ENCODE peak calls at places on chromosomes 5 and 9, in ten cellular contexts. Z is NCI-H1105; N is small intestine; W is uterus; Q is activated naive CD4-positive, alpha-beta T cell; S is GM04504; B is breast epithelium; P is endothelial cell; G is SW480; T is foreskin keratinocyte. O is an unnamed sample.

GRCh38 chr9:129936222-129936621 is 101.0 kb downstream of the USP20 start:
- DNase-seq in S (no peak), B (no peak), Z (no peak), N (no peak), W (no peak), G (no peak), P (no peak), Q (no peak), T (no peak), O (no peak)

GRCh38 chr5:178323541-178323865 is 90.9 kb upstream of the PHYKPL start:
- DNase-seq in G (no peak), W (no peak), P (no peak), S (no peak), B (no peak), Q (no peak), T (no peak), Z (no peak), N (no peak), O (no peak)

GRCh38 chr5:125485003-125485641 is 738.7 kb upstream of the ZNF608 start:
- DNase-seq in B (peak), W (peak), T (peak), S (peak), N (peak), Z (peak), G (peak), P (no peak), Q (no peak), O (peak)

GRCh38 chr5:82494942-82495341 is 216.8 kb upstream of the RPS23 start:
- DNase-seq in Z (no peak), P (no peak), G (no peak), Q (no peak), B (no peak), N (no peak), W (no peak), T (peak), S (no peak), O (no peak)

GRCh38 chr5:79512692-79513518 is 1.0 kb downstream of the HOMER1 start:
- DNase-seq in G (peak), Q (no peak), S (no peak), Z (no peak), P (peak), W (no peak), B (no peak), N (peak), T (peak), O (no peak)

GRCh38 chr5:74206571-74207550 is 433.7 kb downstream of the ENC1 start:
- DNase-seq in W (peak), Q (no peak), B (no peak), T (peak), Z (peak), S (peak), N (no peak), P (no peak), G (peak), O (no peak)

GRCh38 chr9:18441245-18441644 is 32.7 kb upstream of the ADAMTSL1 start:
- DNase-seq in Q (no peak), Z (no peak), N (no peak), T (no peak), G (no peak), S (no peak), P (no peak), B (no peak), W (no peak), O (no peak)

GRCh38 chr5:172104801-172105701 is 83.0 kb downstream of the STK10 start:
- DNase-seq in N (no peak), Z (no peak), S (no peak), T (no peak), Q (no peak), G (no peak), P (no peak), W (no peak), B (no peak), O (no peak)

GRCh38 chr5:138950411-138951011 is 75.4 kb upstream of the LRRTM2 start:
- DNase-seq in W (no peak), T (no peak), Z (no peak), N (no peak), P (no peak), Q (no peak), S (no peak), G (no peak), B (no peak), O (no peak)

GRCh38 chr5:25006734-25007133 is 362.0 kb upstream of the CDH10 start:
- DNase-seq in W (no peak), B (no peak), Z (peak), N (no peak), S (peak), Q (no peak), T (peak), P (peak), G (no peak), O (no peak)

GRCh38 chr9:91256235-91256634 is 105.5 kb downstream of the AUH start:
- DNase-seq in T (no peak), S (no peak), G (no peak), N (peak), W (no peak), Z (no peak), B (no peak), P (no peak), Q (no peak), O (no peak)

GRCh38 chr5:38060354-38060753 is 198.0 kb upstream of the EGFLAM start:
- DNase-seq in P (no peak), G (peak), N (no peak), B (no peak), Z (no peak), W (no peak), T (no peak), S (peak), Q (no peak), O (no peak)

GRCh38 chr9:94084314-94084713 is at the start of gene PTPDC1:
- DNase-seq in N (no peak), B (no peak), Z (no peak), W (no peak), Q (no peak), P (peak), G (peak), T (no peak), S (peak), O (peak)

GRCh38 chr9:113674436-113674835 is 201.7 kb upstream of the ZNF618 start:
- DNase-seq in B (no peak), N (no peak), G (no peak), T (peak), Q (no peak), P (no peak), S (peak), W (no peak), Z (no peak), O (no peak)

GRCh38 chr9:15697459-15697858 is 144.6 kb downstream of the CCDC171 start:
- DNase-seq in T (peak), Q (no peak), G (no peak), Z (no peak), P (no peak), N (no peak), B (no peak), W (no peak), S (peak), O (peak)

GRCh38 chr9:7783635-7784063 is 15.9 kb downstream of the DMAC1 start:
- DNase-seq in W (no peak), T (no peak), G (no peak), B (no peak), N (no peak), S (no peak), Z (no peak), Q (no peak), P (no peak), O (no peak)

GRCh38 chr5:34930527-34930844 is 1.1 kb downstream of the DNAJC21 start:
- DNase-seq in B (no peak), Z (no peak), N (no peak), G (no peak), T (no peak), Q (no peak), S (no peak), W (no peak), P (no peak), O (no peak)

GRCh38 chr9:98180996-98181395 is 11.4 kb downstream of the CORO2A start:
- DNase-seq in W (no peak), Q (no peak), P (no peak), S (no peak), G (no peak), N (no peak), T (no peak), Z (no peak), B (no peak), O (no peak)

GRCh38 chr5:13003457-13003856 is 941.0 kb downstream of the DNAH5 start:
- DNase-seq in G (no peak), W (no peak), B (no peak), P (no peak), Q (no peak), T (no peak), Z (peak), S (no peak), N (no peak), O (no peak)

GRCh38 chr9:93675336-93676150 is 99.2 kb downstream of the PHF2 start:
- DNase-seq in W (peak), T (no peak), P (peak), Q (no peak), N (no peak), Z (no peak), G (no peak), B (peak), S (no peak), O (no peak)

GRCh38 chr9:133683494-133684460 is 47.6 kb downstream of the DBH start:
- DNase-seq in W (peak), Q (no peak), T (no peak), S (no peak), B (no peak), Z (no peak), P (peak), N (peak), G (no peak), O (no peak)

GRCh38 chr5:143916441-143916840 is 104.5 kb downstream of the HMHB1 start:
- DNase-seq in W (no peak), S (no peak), G (no peak), Z (no peak), Q (no peak), P (no peak), N (no peak), T (no peak), B (no peak), O (no peak)

GRCh38 chr5:177117441-177118045 is 16.0 kb upstream of the NSD1 start:
- DNase-seq in N (no peak), W (no peak), G (no peak), Q (no peak), Z (no peak), S (no peak), T (no peak), B (no peak), P (no peak), O (no peak)

GRCh38 chr5:78779771-78780616 is 131.4 kb upstream of the LHFPL2 start:
- DNase-seq in P (no peak), S (peak), Z (no peak), W (no peak), N (no peak), B (no peak), Q (no peak), T (peak), G (no peak), O (no peak)

GRCh38 chr5:77235881-77236560 is 25.5 kb downstream of the PDE8B start:
- DNase-seq in B (no peak), Q (no peak), T (no peak), Z (no peak), G (no peak), P (no peak), W (no peak), S (no peak), N (no peak), O (no peak)

GRCh38 chr9:37034320-37034937 is 361 bp upstream of the PAX5 start:
- DNase-seq in S (no peak), Z (peak), B (no peak), P (peak), W (no peak), Q (no peak), T (no peak), G (peak), N (no peak), O (no peak)

GRCh38 chr5:150525163-150525562 is 17.2 kb downstream of the NDST1 start:
- DNase-seq in S (no peak), Q (no peak), B (no peak), G (no peak), P (no peak), N (no peak), W (no peak), Z (no peak), T (no peak), O (no peak)

GRCh38 chr5:118311103-118311502 is 677.2 kb downstream of the DTWD2 start:
- DNase-seq in G (no peak), B (no peak), Z (no peak), S (no peak), P (no peak), W (no peak), N (no peak), T (no peak), Q (no peak), O (no peak)

O was measured in trophoblast cell.